ENCODE peak calls at places on chromosomes 7 and 10, in five cellular contexts. Z is heart right ventricle, R is endothelial cell, V is AG09309, G is esophagus squamous epithelium. T is an unnamed sample.

GRCh38 chr7:43462836-43463235 is 120.1 kb upstream of the STK17A start:
- DNase-seq in Z (no peak), R (no peak), V (no peak), G (no peak), T (no peak)

GRCh38 chr10:48681749-48682148 is 2.9 kb upstream of the WDFY4 start:
- DNase-seq in Z (no peak), R (no peak), V (no peak), G (no peak), T (no peak)

GRCh38 chr7:55438765-55439525 is 73.8 kb downstream of the LANCL2 start:
- DNase-seq in Z (peak), R (no peak), V (no peak), G (no peak), T (no peak)

GRCh38 chr7:712601-713457 is 13.7 kb upstream of the DNAAF5 start:
- DNase-seq in Z (no peak), R (no peak), V (no peak), G (no peak), T (no peak)

GRCh38 chr10:34396669-34397068 is 418.4 kb downstream of the PARD3 start:
- DNase-seq in Z (no peak), R (no peak), V (no peak), G (no peak), T (no peak)

GRCh38 chr7:123604739-123605138 is 3.1 kb downstream of the ASB15 start:
- DNase-seq in Z (no peak), R (no peak), V (no peak), G (no peak), T (no peak)

GRCh38 chr7:87944547-87944946 is 10.5 kb downstream of the ADAM22 start:
- DNase-seq in Z (no peak), R (no peak), V (no peak), G (no peak), T (no peak)

GRCh38 chr10:23630880-23631279 is 192.0 kb downstream of the OTUD1 start:
- DNase-seq in Z (no peak), R (no peak), V (no peak), G (no peak), T (no peak)

GRCh38 chr10:60943372-60944158 is 420 bp downstream of the RHOBTB1 start:
- DNase-seq in Z (peak), R (peak), V (no peak), G (no peak), T (no peak)

GRCh38 chr10:128877141-128877540 is 589.9 kb upstream of the MGMT start:
- DNase-seq in Z (no peak), R (no peak), V (no peak), G (no peak), T (no peak)

GRCh38 chr7:155741061-155741460 is 71.2 kb downstream of the SHH start:
- DNase-seq in Z (no peak), R (no peak), V (no peak), G (no peak), T (no peak)

GRCh38 chr7:82699773-82700186 is 256.2 kb upstream of the CACNA2D1 start:
- DNase-seq in Z (no peak), R (no peak), V (no peak), G (no peak), T (no peak)

GRCh38 chr7:126804604-126805003 is 448.1 kb downstream of the GRM8 start:
- DNase-seq in Z (no peak), R (no peak), V (no peak), G (no peak), T (no peak)

GRCh38 chr7:126803990-126804389 is 448.8 kb downstream of the GRM8 start:
- DNase-seq in Z (no peak), R (no peak), V (no peak), G (no peak), T (no peak)

GRCh38 chr7:126801738-126802137 is 451.0 kb downstream of the GRM8 start:
- DNase-seq in Z (no peak), R (no peak), V (no peak), G (no peak), T (no peak)

GRCh38 chr7:126805351-126805750 is 447.4 kb downstream of the GRM8 start:
- DNase-seq in Z (no peak), R (no peak), V (no peak), G (no peak), T (no peak)

GRCh38 chr7:126803060-126803665 is 449.6 kb downstream of the GRM8 start:
- DNase-seq in Z (peak), R (peak), V (peak), G (no peak), T (peak)
- TF ChIP-seq CTCF in Z (peak), R (peak), V (peak), G (no peak), T (peak)

GRCh38 chr10:69665457-69666320 is 35.6 kb downstream of the FAM241B start:
- DNase-seq in Z (no peak), R (no peak), V (no peak), G (no peak), T (no peak)

GRCh38 chr10:69669408-69669807 is 39.4 kb downstream of the FAM241B start:
- DNase-seq in Z (no peak), R (no peak), V (no peak), G (no peak), T (no peak)

GRCh38 chr10:69668722-69669121 is 38.7 kb downstream of the FAM241B start:
- DNase-seq in Z (no peak), R (no peak), V (no peak), G (no peak), T (no peak)

GRCh38 chr10:69663548-69663947 is 33.5 kb downstream of the FAM241B start:
- DNase-seq in Z (no peak), R (peak), V (no peak), G (no peak), T (no peak)

DNA sequence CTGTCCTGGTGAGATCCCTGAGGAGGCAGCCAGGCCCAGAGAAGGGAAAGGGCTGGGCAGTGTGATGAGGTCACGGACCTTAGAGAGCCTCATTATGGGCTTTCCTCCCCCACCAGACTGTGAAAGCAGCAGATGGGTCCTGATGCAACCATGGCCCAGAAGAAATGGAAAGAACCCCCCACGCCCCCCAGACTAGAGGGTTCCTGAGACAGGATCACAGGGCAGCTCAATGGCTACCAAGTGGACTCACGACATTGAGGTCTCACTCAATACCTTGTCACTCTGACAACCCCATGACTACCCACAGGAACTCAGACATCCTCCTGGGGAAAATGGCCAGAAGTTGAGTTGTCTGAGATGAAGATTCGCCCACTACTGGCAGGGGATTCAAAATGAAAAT is 36.7 kb downstream of the FAM241B start:
- DNase-seq in Z (no peak), R (no peak), V (no peak), G (no peak), T (no peak)
- TF ChIP-seq CTCF in Z (no peak), R (no peak), V (no peak), G (no peak), T (no peak)

GRCh38 chr10:121974535-121975294 is at the start of gene NSMCE4A:
- DNase-seq in Z (peak), R (peak), V (no peak), G (no peak), T (no peak)
- TF ChIP-seq CTCF in Z (no peak), R (no peak), V (peak), G (no peak), T (no peak)

DNA sequence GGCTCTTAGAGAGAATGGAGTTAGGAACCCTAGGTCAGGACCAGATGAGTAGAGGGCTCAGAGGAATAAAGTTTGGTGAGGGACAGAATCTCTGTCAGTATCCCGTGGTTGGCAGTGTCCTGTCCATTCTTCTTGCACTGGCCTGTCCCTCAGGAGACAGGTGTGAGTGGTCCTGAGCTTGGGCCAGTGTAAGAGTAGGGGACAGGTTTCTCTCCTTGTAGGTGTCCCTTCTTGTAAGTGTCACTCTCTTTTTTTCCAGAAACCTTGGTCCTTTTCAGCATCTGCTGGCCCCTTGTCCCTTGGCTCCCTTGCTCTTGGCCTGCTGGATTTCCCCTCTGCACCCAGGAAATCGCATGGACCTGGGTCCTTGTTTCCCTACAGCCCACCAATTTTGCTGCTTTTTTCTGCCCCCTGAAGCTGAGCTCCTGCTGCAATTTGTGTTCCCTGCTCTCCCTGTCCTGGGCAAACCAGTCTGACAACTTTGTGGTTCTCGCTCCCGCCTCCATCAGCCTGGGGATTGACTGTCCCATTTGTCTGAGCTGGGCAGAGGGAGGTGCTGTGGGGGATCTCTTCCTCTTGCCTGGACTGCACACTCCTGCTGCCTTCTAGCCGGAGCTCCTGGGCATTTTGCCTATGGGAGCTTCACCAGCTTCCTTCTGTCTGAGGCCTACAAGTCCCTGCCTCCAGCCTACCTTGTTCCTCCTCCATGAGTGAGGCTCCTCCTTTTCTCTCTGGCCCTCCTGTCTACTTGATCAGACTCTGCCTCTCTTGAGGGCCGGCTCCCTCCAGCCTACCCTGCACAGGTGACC is 6.5 kb downstream of the TSPAN14 start:
- DNase-seq in Z (no peak), R (no peak), V (no peak), G (no peak), T (no peak)
- TF ChIP-seq CTCF in Z (no peak), R (no peak), V (no peak), G (no peak), T (no peak)

DNA sequence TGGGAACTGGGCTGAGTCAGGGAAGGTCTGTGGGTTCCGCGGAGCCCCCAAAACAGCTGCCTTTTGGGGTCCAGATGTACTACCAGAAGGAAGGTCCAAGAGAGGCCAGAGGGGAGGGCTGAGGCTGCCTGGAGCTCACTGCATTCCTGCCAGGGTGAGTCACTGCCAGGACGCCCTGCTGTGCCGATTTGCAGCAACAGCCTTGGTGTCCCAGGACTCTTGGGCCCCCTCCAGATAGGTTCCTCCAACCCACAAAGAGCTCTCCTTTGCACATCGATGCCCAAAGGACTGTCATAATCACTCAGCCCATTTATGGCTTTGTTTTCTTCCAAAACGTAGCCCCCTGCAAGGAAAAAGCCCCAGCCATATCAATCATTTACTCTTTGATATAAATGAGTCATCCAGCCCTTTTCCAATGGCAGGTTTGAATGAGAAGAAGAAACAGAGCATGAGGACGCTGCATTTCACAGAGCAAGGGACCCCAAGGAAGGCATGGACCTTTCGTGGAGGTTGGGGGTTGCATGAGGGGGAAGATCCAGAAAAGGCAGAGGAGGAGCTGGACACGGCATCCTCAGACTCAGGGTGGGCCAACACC is 32.2 kb upstream of the COL13A1 start:
- DNase-seq in Z (no peak), R (no peak), V (peak), G (no peak), T (peak)
- TF ChIP-seq CTCF in Z (no peak), R (no peak), V (no peak), G (no peak), T (no peak)

T was measured in HFF-Myc.